ENCODE peak calls at places on chromosome 9, in four cellular contexts. One of them, this sample, is unnamed.

GRCh38 chr9:119838210-119838609 is 469.0 kb upstream of the BRINP1 start:
- DNase-seq in left colon: no peak
- DNase-seq in CD4-positive, CD25-positive, alpha-beta regulatory T cell: no peak
- DNase-seq in glutamatergic neuron: no peak
- DNase-seq in this sample: no peak

GRCh38 chr9:92158097-92158601 is 42.9 kb upstream of the SPTLC1 start:
- DNase-seq in glutamatergic neuron: no peak
- DNase-seq in CD4-positive, CD25-positive, alpha-beta regulatory T cell: no peak
- DNase-seq in left colon: no peak
- DNase-seq in this sample: no peak

GRCh38 chr9:80605129-80605528 is 1033.4 kb downstream of the TLE4 start:
- DNase-seq in glutamatergic neuron: no peak
- DNase-seq in CD4-positive, CD25-positive, alpha-beta regulatory T cell: no peak
- DNase-seq in left colon: no peak
- DNase-seq in this sample: no peak

GRCh38 chr9:70000481-70000880 is 43.2 kb upstream of the MAMDC2 start:
- DNase-seq in CD4-positive, CD25-positive, alpha-beta regulatory T cell: no peak
- DNase-seq in left colon: no peak
- DNase-seq in glutamatergic neuron: no peak
- DNase-seq in this sample: no peak

GRCh38 chr9:97628668-97629067 is 4.5 kb downstream of the TSTD2 start:
- DNase-seq in left colon: no peak
- DNase-seq in CD4-positive, CD25-positive, alpha-beta regulatory T cell: no peak
- DNase-seq in glutamatergic neuron: no peak
- DNase-seq in this sample: no peak

GRCh38 chr9:22237497-22238363 is 208.9 kb upstream of the DMRTA1 start:
- DNase-seq in glutamatergic neuron: no peak
- DNase-seq in CD4-positive, CD25-positive, alpha-beta regulatory T cell: no peak
- DNase-seq in left colon: no peak
- DNase-seq in this sample: no peak

GRCh38 chr9:98603821-98604383 is 104.8 kb downstream of the GABBR2 start:
- DNase-seq in glutamatergic neuron: no peak
- DNase-seq in CD4-positive, CD25-positive, alpha-beta regulatory T cell: no peak
- DNase-seq in left colon: no peak
- DNase-seq in this sample: no peak

GRCh38 chr9:111065414-111065813 is 27.1 kb upstream of the LPAR1 start:
- DNase-seq in CD4-positive, CD25-positive, alpha-beta regulatory T cell: no peak
- DNase-seq in glutamatergic neuron: no peak
- DNase-seq in left colon: no peak
- DNase-seq in this sample: no peak

GRCh38 chr9:89005323-89005722 is 14.1 kb downstream of the S1PR3 start:
- DNase-seq in left colon: no peak
- DNase-seq in glutamatergic neuron: no peak
- DNase-seq in CD4-positive, CD25-positive, alpha-beta regulatory T cell: no peak
- DNase-seq in this sample: no peak

GRCh38 chr9:272251-273213 is 57.9 kb downstream of the DOCK8 start:
- DNase-seq in glutamatergic neuron: no peak
- DNase-seq in left colon: peak
- DNase-seq in CD4-positive, CD25-positive, alpha-beta regulatory T cell: peak
- DNase-seq in this sample: peak

GRCh38 chr9:114098660-114099522 is at the start of gene KIF12:
- DNase-seq in CD4-positive, CD25-positive, alpha-beta regulatory T cell: no peak
- DNase-seq in glutamatergic neuron: peak
- DNase-seq in left colon: peak
- DNase-seq in this sample: no peak

GRCh38 chr9:78030553-78031270 is 899 bp downstream of the GNAQ start:
- DNase-seq in CD4-positive, CD25-positive, alpha-beta regulatory T cell: peak
- DNase-seq in glutamatergic neuron: peak
- DNase-seq in left colon: peak
- DNase-seq in this sample: peak

GRCh38 chr9:91489391-91489899 is 65.8 kb upstream of the NFIL3 start:
- DNase-seq in left colon: no peak
- DNase-seq in glutamatergic neuron: no peak
- DNase-seq in CD4-positive, CD25-positive, alpha-beta regulatory T cell: no peak
- DNase-seq in this sample: no peak

GRCh38 chr9:121399126-121399882 is 29.3 kb upstream of the STOM start:
- DNase-seq in left colon: no peak
- DNase-seq in glutamatergic neuron: no peak
- DNase-seq in CD4-positive, CD25-positive, alpha-beta regulatory T cell: no peak
- DNase-seq in this sample: no peak

GRCh38 chr9:90458485-90458884 is 184.1 kb downstream of the DIRAS2 start:
- DNase-seq in CD4-positive, CD25-positive, alpha-beta regulatory T cell: no peak
- DNase-seq in left colon: peak
- DNase-seq in glutamatergic neuron: no peak
- DNase-seq in this sample: no peak

GRCh38 chr9:129337287-129338140 is 159.5 kb upstream of the IER5L start:
- DNase-seq in left colon: no peak
- DNase-seq in glutamatergic neuron: no peak
- DNase-seq in CD4-positive, CD25-positive, alpha-beta regulatory T cell: no peak
- DNase-seq in this sample: no peak

GRCh38 chr9:121634800-121635261 is 16.6 kb upstream of the DAB2IP start:
- DNase-seq in glutamatergic neuron: peak
- DNase-seq in left colon: no peak
- DNase-seq in CD4-positive, CD25-positive, alpha-beta regulatory T cell: no peak
- DNase-seq in this sample: no peak

GRCh38 chr9:93960221-93960970 is 5.2 kb upstream of the BARX1 start:
- DNase-seq in left colon: peak
- DNase-seq in CD4-positive, CD25-positive, alpha-beta regulatory T cell: no peak
- DNase-seq in glutamatergic neuron: no peak
- DNase-seq in this sample: no peak

GRCh38 chr9:70641631-70642030 is 227.2 kb upstream of the KLF9 start:
- DNase-seq in left colon: no peak
- DNase-seq in glutamatergic neuron: no peak
- DNase-seq in CD4-positive, CD25-positive, alpha-beta regulatory T cell: no peak
- DNase-seq in this sample: no peak

GRCh38 chr9:84238652-84239051 is 101.9 kb downstream of the SLC28A3 start:
- DNase-seq in left colon: no peak
- DNase-seq in CD4-positive, CD25-positive, alpha-beta regulatory T cell: no peak
- DNase-seq in glutamatergic neuron: no peak
- DNase-seq in this sample: no peak

GRCh38 chr9:81227507-81228245 is 461.7 kb downstream of the TLE1 start:
- DNase-seq in glutamatergic neuron: no peak
- DNase-seq in CD4-positive, CD25-positive, alpha-beta regulatory T cell: no peak
- DNase-seq in left colon: no peak
- DNase-seq in this sample: no peak

GRCh38 chr9:75462866-75463265 is 374.6 kb downstream of the OSTF1 start:
- DNase-seq in CD4-positive, CD25-positive, alpha-beta regulatory T cell: no peak
- DNase-seq in left colon: no peak
- DNase-seq in glutamatergic neuron: no peak
- DNase-seq in this sample: no peak

GRCh38 chr9:124008307-124008854 is 3.2 kb upstream of the LHX2 start:
- DNase-seq in CD4-positive, CD25-positive, alpha-beta regulatory T cell: no peak
- DNase-seq in glutamatergic neuron: peak
- DNase-seq in left colon: no peak
- DNase-seq in this sample: no peak

This sample was measured in activated gamma-delta T cell treated with Interleukin-2 at 50 U/mL for 16 hours.